ENCODE peak calls at places on chromosome 7, in five cellular contexts. One of them, this sample, is unnamed.

GRCh38 chr7:152136623-152137022 is 111.1 kb downstream of the GALNT11 start:
- DNase-seq in IMR-90: peak
- DNase-seq in mesendoderm: peak
- DNase-seq in neuronal stem cell: no peak
- DNase-seq in mesenchymal stem cell: peak
- DNase-seq in this sample: no peak

GRCh38 chr7:127997226-127997922 is 33.9 kb downstream of the LRRC4 start:
- DNase-seq in IMR-90: peak
- DNase-seq in mesendoderm: peak
- DNase-seq in neuronal stem cell: no peak
- DNase-seq in mesenchymal stem cell: peak
- DNase-seq in this sample: no peak

GRCh38 chr7:71235263-71235662 is 103.3 kb downstream of the GALNT17 start:
- DNase-seq in IMR-90: no peak
- DNase-seq in mesendoderm: no peak
- DNase-seq in neuronal stem cell: no peak
- DNase-seq in mesenchymal stem cell: no peak
- DNase-seq in this sample: no peak

GRCh38 chr7:130135208-130136205 is 65.2 kb downstream of the KLHDC10 start:
- DNase-seq in IMR-90: peak
- DNase-seq in mesendoderm: no peak
- DNase-seq in neuronal stem cell: no peak
- DNase-seq in mesenchymal stem cell: peak
- DNase-seq in this sample: no peak

GRCh38 chr7:2247141-2247985 is 5.3 kb downstream of the NUDT1 start:
- DNase-seq in IMR-90: no peak
- DNase-seq in mesendoderm: peak
- DNase-seq in neuronal stem cell: no peak
- DNase-seq in mesenchymal stem cell: peak
- DNase-seq in this sample: peak

GRCh38 chr7:135236727-135237126 is 3.1 kb downstream of the STRA8 start:
- DNase-seq in IMR-90: no peak
- DNase-seq in mesendoderm: no peak
- DNase-seq in neuronal stem cell: no peak
- DNase-seq in mesenchymal stem cell: no peak
- DNase-seq in this sample: no peak

GRCh38 chr7:67453981-67454380 is 457.3 kb downstream of the TYW1 start:
- DNase-seq in IMR-90: no peak
- DNase-seq in mesendoderm: no peak
- DNase-seq in neuronal stem cell: no peak
- DNase-seq in mesenchymal stem cell: no peak
- DNase-seq in this sample: no peak

GRCh38 chr7:18975689-18976280 is 141.7 kb downstream of the TWIST1 start:
- DNase-seq in IMR-90: no peak
- DNase-seq in mesendoderm: peak
- DNase-seq in neuronal stem cell: no peak
- DNase-seq in mesenchymal stem cell: no peak
- DNase-seq in this sample: no peak

GRCh38 chr7:155796381-155797261 is 15.6 kb downstream of the SHH start:
- DNase-seq in IMR-90: no peak
- DNase-seq in mesendoderm: peak
- DNase-seq in neuronal stem cell: no peak
- DNase-seq in mesenchymal stem cell: no peak
- DNase-seq in this sample: peak

GRCh38 chr7:81367335-81367801 is 402.5 kb downstream of the HGF start:
- DNase-seq in IMR-90: peak
- DNase-seq in mesendoderm: no peak
- DNase-seq in neuronal stem cell: no peak
- DNase-seq in mesenchymal stem cell: peak
- DNase-seq in this sample: no peak

GRCh38 chr7:35036361-35037171 is 719 bp downstream of the DPY19L1 start:
- DNase-seq in IMR-90: peak
- DNase-seq in mesendoderm: peak
- DNase-seq in neuronal stem cell: peak
- DNase-seq in mesenchymal stem cell: peak
- DNase-seq in this sample: peak

GRCh38 chr7:55449992-55450535 is 84.9 kb downstream of the LANCL2 start:
- DNase-seq in IMR-90: no peak
- DNase-seq in mesendoderm: no peak
- DNase-seq in neuronal stem cell: no peak
- DNase-seq in mesenchymal stem cell: no peak
- DNase-seq in this sample: no peak

GRCh38 chr7:66575398-66575797 is 53.3 kb upstream of the KCTD7 start:
- DNase-seq in IMR-90: no peak
- DNase-seq in mesendoderm: no peak
- DNase-seq in neuronal stem cell: no peak
- DNase-seq in mesenchymal stem cell: no peak
- DNase-seq in this sample: no peak

GRCh38 chr7:30284298-30285066 is at the start of gene ZNRF2:
- DNase-seq in IMR-90: peak
- DNase-seq in mesendoderm: peak
- DNase-seq in neuronal stem cell: peak
- DNase-seq in mesenchymal stem cell: peak
- DNase-seq in this sample: peak

GRCh38 chr7:30282735-30283134 is 1.7 kb upstream of the ZNRF2 start:
- DNase-seq in IMR-90: no peak
- DNase-seq in mesendoderm: no peak
- DNase-seq in neuronal stem cell: no peak
- DNase-seq in mesenchymal stem cell: no peak
- DNase-seq in this sample: no peak

GRCh38 chr7:30286749-30287148 is 2.4 kb downstream of the ZNRF2 start:
- DNase-seq in IMR-90: no peak
- DNase-seq in mesendoderm: no peak
- DNase-seq in neuronal stem cell: no peak
- DNase-seq in mesenchymal stem cell: no peak
- DNase-seq in this sample: no peak

GRCh38 chr7:30285531-30286284 is 1.3 kb downstream of the ZNRF2 start:
- DNase-seq in IMR-90: peak
- DNase-seq in mesendoderm: peak
- DNase-seq in neuronal stem cell: peak
- DNase-seq in mesenchymal stem cell: peak
- DNase-seq in this sample: peak

GRCh38 chr7:30285067-30285530 is 702 bp downstream of the ZNRF2 start:
- DNase-seq in IMR-90: peak
- DNase-seq in mesendoderm: peak
- DNase-seq in neuronal stem cell: no peak
- DNase-seq in mesenchymal stem cell: no peak
- DNase-seq in this sample: no peak
- H3K4me2 ChIP-seq in IMR-90: no peak
- H3K4me2 ChIP-seq in mesendoderm: peak
- H3K4me2 ChIP-seq in neuronal stem cell: peak
- H3K4me2 ChIP-seq in mesenchymal stem cell: peak
- H3K4me2 ChIP-seq in this sample: no peak

GRCh38 chr7:29606830-29607229 is 43.2 kb downstream of the PRR15 start:
- DNase-seq in IMR-90: no peak
- DNase-seq in mesendoderm: no peak
- DNase-seq in neuronal stem cell: no peak
- DNase-seq in mesenchymal stem cell: no peak
- DNase-seq in this sample: no peak

GRCh38 chr7:29607259-29607658 is 43.6 kb downstream of the PRR15 start:
- DNase-seq in IMR-90: no peak
- DNase-seq in mesendoderm: peak
- DNase-seq in neuronal stem cell: no peak
- DNase-seq in mesenchymal stem cell: peak
- DNase-seq in this sample: no peak

GRCh38 chr7:29606287-29606721 is 42.7 kb downstream of the PRR15 start:
- DNase-seq in IMR-90: no peak
- DNase-seq in mesendoderm: no peak
- DNase-seq in neuronal stem cell: no peak
- DNase-seq in mesenchymal stem cell: peak
- DNase-seq in this sample: no peak

GRCh38 chr7:29604702-29605101 is 41.1 kb downstream of the PRR15 start:
- DNase-seq in IMR-90: no peak
- DNase-seq in mesendoderm: no peak
- DNase-seq in neuronal stem cell: no peak
- DNase-seq in mesenchymal stem cell: no peak
- DNase-seq in this sample: no peak

DNA sequence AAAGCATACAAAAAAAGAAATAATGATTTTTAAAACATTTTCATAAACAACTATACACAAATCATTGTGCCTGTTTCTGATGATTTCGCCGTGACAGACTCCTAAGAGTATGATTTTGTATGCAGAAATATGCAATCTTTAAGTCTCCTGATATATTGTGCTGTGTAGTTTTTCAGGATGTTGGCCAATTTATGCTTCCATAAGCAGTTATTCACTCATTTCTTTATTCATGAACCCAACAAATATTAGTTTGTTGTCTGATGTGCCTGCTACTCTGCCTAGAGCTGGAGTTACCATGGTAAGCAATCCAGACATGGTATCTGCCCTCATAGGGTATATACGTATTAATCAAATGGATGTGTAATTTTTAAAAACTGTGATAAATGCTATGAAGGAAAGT is 40.4 kb downstream of the PRR15 start:
- DNase-seq in IMR-90: no peak
- DNase-seq in mesendoderm: no peak
- DNase-seq in neuronal stem cell: no peak
- DNase-seq in mesenchymal stem cell: no peak
- DNase-seq in this sample: no peak
- H2BK15ac ChIP-seq in IMR-90: no peak
- H2BK15ac ChIP-seq in mesendoderm: no peak
- H2BK15ac ChIP-seq in neuronal stem cell: no peak
- H2BK15ac ChIP-seq in mesenchymal stem cell: no peak
- H2BK15ac ChIP-seq in this sample: no peak

GRCh38 chr7:38507379-38507778 is 123.8 kb downstream of the AMPH start:
- DNase-seq in IMR-90: peak
- DNase-seq in mesendoderm: no peak
- DNase-seq in neuronal stem cell: no peak
- DNase-seq in mesenchymal stem cell: no peak
- DNase-seq in this sample: no peak
- H3K4me2 ChIP-seq in IMR-90: no peak
- H3K4me2 ChIP-seq in mesendoderm: no peak
- H3K4me2 ChIP-seq in neuronal stem cell: no peak
- H3K4me2 ChIP-seq in mesenchymal stem cell: no peak
- H3K4me2 ChIP-seq in this sample: no peak

GRCh38 chr7:65254061-65254460 is 119.6 kb upstream of the ZNF92 start:
- DNase-seq in IMR-90: no peak
- DNase-seq in mesendoderm: no peak
- DNase-seq in neuronal stem cell: no peak
- DNase-seq in mesenchymal stem cell: no peak
- DNase-seq in this sample: no peak

GRCh38 chr7:65251851-65252620 is 121.6 kb upstream of the ZNF92 start:
- DNase-seq in IMR-90: peak
- DNase-seq in mesendoderm: peak
- DNase-seq in neuronal stem cell: peak
- DNase-seq in mesenchymal stem cell: peak
- DNase-seq in this sample: peak

GRCh38 chr7:65247491-65247890 is 126.2 kb upstream of the ZNF92 start:
- DNase-seq in IMR-90: no peak
- DNase-seq in mesendoderm: no peak
- DNase-seq in neuronal stem cell: no peak
- DNase-seq in mesenchymal stem cell: no peak
- DNase-seq in this sample: no peak

GRCh38 chr7:65250216-65250615 is 123.4 kb upstream of the ZNF92 start:
- DNase-seq in IMR-90: no peak
- DNase-seq in mesendoderm: no peak
- DNase-seq in neuronal stem cell: no peak
- DNase-seq in mesenchymal stem cell: no peak
- DNase-seq in this sample: no peak

DNA sequence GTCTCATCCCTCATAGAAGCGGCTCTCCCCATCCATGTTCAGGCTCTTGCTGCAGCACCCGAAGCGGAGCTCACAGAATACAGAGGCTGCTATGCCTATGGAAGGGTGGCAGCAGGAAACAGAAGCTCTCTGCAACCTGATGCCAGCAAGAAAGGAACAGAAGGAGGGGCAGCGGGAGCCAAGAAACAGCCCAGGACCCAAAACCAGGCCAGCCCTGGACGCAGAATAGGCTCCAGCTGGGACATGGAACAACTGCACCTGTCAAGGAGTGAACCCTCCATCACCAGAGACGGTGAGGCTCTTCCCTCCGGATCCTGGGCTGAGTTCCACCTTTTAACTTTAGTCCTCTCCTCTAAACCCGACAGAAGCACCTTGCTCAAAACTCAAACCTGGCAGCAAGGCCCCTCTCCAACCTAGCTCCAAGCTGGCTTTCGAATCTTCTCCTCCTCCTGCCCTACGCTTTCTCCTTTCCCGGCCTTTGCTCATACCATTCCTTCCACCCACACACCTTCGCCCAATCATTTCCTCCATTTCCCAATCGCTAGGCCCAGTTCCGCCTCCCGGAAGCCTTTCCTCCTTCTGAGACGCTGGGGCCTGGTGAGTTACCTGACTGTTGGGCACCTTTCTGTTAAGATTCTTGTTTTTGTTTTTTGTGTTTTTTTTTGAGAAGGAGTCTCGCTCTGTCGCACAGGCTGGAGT is 122.8 kb upstream of the ZNF92 start:
- DNase-seq in IMR-90: no peak
- DNase-seq in mesendoderm: no peak
- DNase-seq in neuronal stem cell: no peak
- DNase-seq in mesenchymal stem cell: no peak
- DNase-seq in this sample: peak
- H2BK15ac ChIP-seq in IMR-90: no peak
- H2BK15ac ChIP-seq in mesendoderm: no peak
- H2BK15ac ChIP-seq in neuronal stem cell: no peak
- H2BK15ac ChIP-seq in mesenchymal stem cell: no peak
- H2BK15ac ChIP-seq in this sample: no peak

DNA sequence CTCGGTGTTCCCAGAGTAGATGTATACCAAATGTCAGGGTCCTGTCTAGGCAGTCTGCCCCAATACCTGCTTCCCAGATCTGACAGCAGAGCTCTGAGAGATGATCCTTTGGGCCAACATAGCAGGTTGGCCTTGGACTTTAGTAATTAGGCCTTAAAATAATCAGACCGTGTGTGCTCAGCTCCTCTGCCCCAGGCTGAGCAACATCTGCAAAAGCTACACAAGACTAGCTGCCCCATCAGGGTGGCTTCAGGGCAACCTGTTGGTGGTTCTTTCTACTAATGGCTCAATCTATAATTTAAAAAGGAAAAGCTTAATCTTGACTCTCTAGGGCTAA is 55.4 kb downstream of the GSDME start:
- DNase-seq in IMR-90: no peak
- DNase-seq in mesendoderm: no peak
- DNase-seq in neuronal stem cell: no peak
- DNase-seq in mesenchymal stem cell: no peak
- DNase-seq in this sample: no peak
- H3K4me2 ChIP-seq in IMR-90: peak
- H3K4me2 ChIP-seq in mesendoderm: no peak
- H3K4me2 ChIP-seq in neuronal stem cell: no peak
- H3K4me2 ChIP-seq in mesenchymal stem cell: no peak
- H3K4me2 ChIP-seq in this sample: no peak

GRCh38 chr7:4603843-4604231 is 78.3 kb upstream of the FOXK1 start:
- DNase-seq in IMR-90: no peak
- DNase-seq in mesendoderm: no peak
- DNase-seq in neuronal stem cell: no peak
- DNase-seq in mesenchymal stem cell: no peak
- DNase-seq in this sample: no peak
- H2BK15ac ChIP-seq in IMR-90: no peak
- H2BK15ac ChIP-seq in mesendoderm: no peak
- H2BK15ac ChIP-seq in neuronal stem cell: no peak
- H2BK15ac ChIP-seq in mesenchymal stem cell: no peak
- H2BK15ac ChIP-seq in this sample: no peak

GRCh38 chr7:138129551-138130165 is 53.4 kb downstream of the AKR1D1 start:
- DNase-seq in IMR-90: no peak
- DNase-seq in mesendoderm: no peak
- DNase-seq in neuronal stem cell: no peak
- DNase-seq in mesenchymal stem cell: no peak
- DNase-seq in this sample: no peak
- H3K4me2 ChIP-seq in IMR-90: no peak
- H3K4me2 ChIP-seq in mesendoderm: no peak
- H3K4me2 ChIP-seq in neuronal stem cell: no peak
- H3K4me2 ChIP-seq in mesenchymal stem cell: no peak
- H3K4me2 ChIP-seq in this sample: no peak

This sample was measured in H9.